ENCODE peak calls at places on chromosomes 4 and X, in seven cellular contexts. U is epithelial cell of esophagus; X is stimulated activated naive B cell treated with anti-CD40 and anti-IgM and Interleukin-4, amounts not matched to agents 10 μg/mL and 1 μg/mL and 100 μg/mL, for 72 hours; K is T-helper 2 cell; F is activated T-cell treated with anti-CD3 and anti-CD28 coated beads, Interleukin-2, amount 50 U/mL, for 1 hour; N is HTR-8/SVneo; J is fibroblast of villous mesenchyme. A is an unnamed sample.

GRCh38 chr4:40192286-40193017 is 4.4 kb upstream of the RHOH start:
- DNase-seq in U (peak), X (no peak), K (no peak), F (no peak), N (no peak), J (no peak), A (no peak)

GRCh38 chrX:153102436-153102835 is 30.2 kb downstream of the PNMA6A start:
- DNase-seq in U (peak), X (no peak), K (no peak), F (no peak), N (no peak), J (no peak), A (no peak)

GRCh38 chr4:82223715-82224114 is 150.1 kb downstream of the HNRNPD start:
- DNase-seq in U (no peak), X (peak), K (no peak), F (no peak), N (no peak), J (no peak), A (no peak)

GRCh38 chr4:185346975-185347601 is 48.6 kb downstream of the LRP2BP start:
- DNase-seq in U (no peak), X (no peak), K (no peak), F (no peak), N (peak), J (no peak), A (no peak)

GRCh38 chr4:76060506-76060905 is 14.0 kb upstream of the ART3 start:
- DNase-seq in U (no peak), X (no peak), K (no peak), F (no peak), N (no peak), J (no peak), A (no peak)

GRCh38 chr4:16883816-16884215 is 14.6 kb downstream of the LDB2 start:
- DNase-seq in U (no peak), X (no peak), K (no peak), F (no peak), N (no peak), J (peak), A (no peak)

GRCh38 chrX:123859828-123860505 is at the start of gene XIAP:
- DNase-seq in U (peak), X (peak), K (peak), F (peak), N (peak), J (peak), A (peak)

GRCh38 chr4:153573881-153574807 is 108.0 kb downstream of the TMEM131L start:
- DNase-seq in U (peak), X (peak), K (peak), F (peak), N (peak), J (peak), A (no peak)

GRCh38 chr4:174864031-174864430 is 35.0 kb upstream of the GLRA3 start:
- DNase-seq in U (no peak), X (no peak), K (no peak), F (no peak), N (no peak), J (no peak), A (no peak)

GRCh38 chr4:14856076-14856926 is 146.0 kb upstream of the CPEB2 start:
- DNase-seq in U (peak), X (peak), K (no peak), F (no peak), N (peak), J (peak), A (no peak)

GRCh38 chr4:20416800-20417199 is 165.1 kb downstream of the SLIT2 start:
- DNase-seq in U (no peak), X (no peak), K (no peak), F (no peak), N (no peak), J (no peak), A (no peak)

GRCh38 chr4:8760561-8760960 is 111.1 kb downstream of the HMX1 start:
- DNase-seq in U (no peak), X (no peak), K (peak), F (no peak), N (no peak), J (no peak), A (no peak)

GRCh38 chrX:119236599-119237525 is 777 bp downstream of the PGRMC1 start:
- DNase-seq in U (peak), X (no peak), K (peak), F (peak), N (no peak), J (peak), A (peak)

GRCh38 chrX:45449982-45450381 is 249.3 kb upstream of the DIPK2B start:
- DNase-seq in U (peak), X (no peak), K (no peak), F (no peak), N (no peak), J (peak), A (no peak)

GRCh38 chr4:18012807-18013462 is 8.6 kb downstream of the LCORL start:
- DNase-seq in U (peak), X (no peak), K (no peak), F (no peak), N (no peak), J (no peak), A (no peak)

GRCh38 chr4:25299476-25300203 is 12.9 kb upstream of the ZCCHC4 start:
- DNase-seq in U (peak), X (no peak), K (no peak), F (no peak), N (no peak), J (no peak), A (no peak)

GRCh38 chrX:51894697-51895336 is 1.4 kb downstream of the MAGED1 start:
- DNase-seq in U (no peak), X (no peak), K (no peak), F (no peak), N (no peak), J (peak), A (no peak)

GRCh38 chrX:46670316-46670715 is 88.6 kb downstream of the SLC9A7 start:
- DNase-seq in U (no peak), X (no peak), K (no peak), F (no peak), N (no peak), J (no peak), A (no peak)

GRCh38 chr4:16707874-16708273 is 190.6 kb downstream of the LDB2 start:
- DNase-seq in U (no peak), X (no peak), K (no peak), F (no peak), N (no peak), J (no peak), A (no peak)

GRCh38 chrX:106716463-106716862 is 10.0 kb upstream of the RNF128 start:
- DNase-seq in U (no peak), X (no peak), K (no peak), F (no peak), N (no peak), J (no peak), A (no peak)

GRCh38 chr4:30844861-30845582 is 124.9 kb downstream of the PCDH7 start:
- DNase-seq in U (no peak), X (no peak), K (no peak), F (no peak), N (no peak), J (no peak), A (no peak)

GRCh38 chr4:122542411-122543236 is 78.2 kb downstream of the IL21 start:
- DNase-seq in U (peak), X (no peak), K (no peak), F (no peak), N (no peak), J (peak), A (no peak)

GRCh38 chr4:153222790-153223417 is 18.7 kb downstream of the TRIM2 start:
- DNase-seq in U (peak), X (peak), K (no peak), F (peak), N (peak), J (peak), A (peak)

GRCh38 chr4:148955926-148956325 is 513.7 kb upstream of the NR3C2 start:
- DNase-seq in U (peak), X (no peak), K (no peak), F (no peak), N (no peak), J (no peak), A (no peak)

GRCh38 chr4:166293551-166293950 is 420.5 kb downstream of the TLL1 start:
- DNase-seq in U (no peak), X (no peak), K (no peak), F (no peak), N (no peak), J (no peak), A (no peak)

GRCh38 chrX:78514852-78515251 is 144.3 kb downstream of the RTL3 start:
- DNase-seq in U (peak), X (no peak), K (no peak), F (peak), N (no peak), J (no peak), A (no peak)

GRCh38 chrX:97117572-97117971 is 233.9 kb downstream of the RPA4 start:
- DNase-seq in U (no peak), X (no peak), K (no peak), F (no peak), N (no peak), J (no peak), A (no peak)

GRCh38 chrX:70313503-70313902 is 23.6 kb downstream of the KIF4A start:
- DNase-seq in U (no peak), X (no peak), K (no peak), F (no peak), N (no peak), J (peak), A (no peak)

GRCh38 chr4:88792268-88792781 is 94.7 kb upstream of the NAP1L5 start:
- DNase-seq in U (peak), X (no peak), K (no peak), F (no peak), N (peak), J (peak), A (no peak)

GRCh38 chrX:68114573-68115199 is 318.6 kb downstream of the OPHN1 start:
- DNase-seq in U (peak), X (no peak), K (no peak), F (no peak), N (no peak), J (peak), A (no peak)

GRCh38 chr4:2260336-2261109 is 1.4 kb downstream of the MXD4 start:
- DNase-seq in U (no peak), X (no peak), K (peak), F (peak), N (no peak), J (no peak), A (no peak)

GRCh38 chr4:48127231-48127881 is 6.7 kb downstream of the TXK start:
- DNase-seq in U (no peak), X (no peak), K (no peak), F (no peak), N (no peak), J (no peak), A (no peak)

GRCh38 chr4:107896158-107896645 is 35.1 kb upstream of the CYP2U1 start:
- DNase-seq in U (peak), X (no peak), K (no peak), F (no peak), N (peak), J (peak), A (no peak)

GRCh38 chrX:74242484-74243138 is 61.4 kb upstream of the ZCCHC13 start:
- DNase-seq in U (peak), X (no peak), K (no peak), F (no peak), N (no peak), J (no peak), A (no peak)

GRCh38 chr4:1405249-1405635 is 1.0 kb downstream of the NKX1-1 start:
- DNase-seq in U (no peak), X (no peak), K (no peak), F (no peak), N (no peak), J (no peak), A (no peak)

GRCh38 chr4:53196195-53196641 is 169.6 kb downstream of the SCFD2 start:
- DNase-seq in U (no peak), X (no peak), K (no peak), F (no peak), N (no peak), J (peak), A (no peak)

A was measured in GM12892.